ENCODE peak calls at places on chromosomes 3 and 15, in nine cellular contexts. Y is GM03348, Z is tibial nerve, W is neural crest cell, G is uterus, J is hepatocyte, E is brain microvascular endothelial cell, H is NCI-H1417, P is SW480. N is an unnamed sample.

GRCh38 chr3:12288466-12289129 is at the start of gene PPARG:
- DNase-seq in Y (peak), Z (peak), W (peak), G (peak), J (peak), E (no peak), H (no peak), P (peak), N (no peak)

GRCh38 chr15:29129903-29130302 is 139.7 kb downstream of the NSMCE3 start:
- DNase-seq in Y (no peak), Z (no peak), W (no peak), G (no peak), J (no peak), E (no peak), H (no peak), P (no peak), N (no peak)

GRCh38 chr15:98525625-98526024 is 122.7 kb upstream of the IGF1R start:
- DNase-seq in Y (peak), Z (no peak), W (no peak), G (no peak), J (peak), E (no peak), H (no peak), P (no peak), N (no peak)

GRCh38 chr15:25705430-25706115 is 157.6 kb downstream of the ATP10A start:
- DNase-seq in Y (no peak), Z (no peak), W (no peak), G (no peak), J (no peak), E (no peak), H (no peak), P (no peak), N (no peak)

GRCh38 chr15:41934843-41935242 is 37.5 kb downstream of the EHD4 start:
- DNase-seq in Y (no peak), Z (no peak), W (no peak), G (no peak), J (no peak), E (no peak), H (no peak), P (peak), N (peak)

GRCh38 chr15:60580650-60581415 is 101.9 kb upstream of the ICE2 start:
- DNase-seq in Y (no peak), Z (no peak), W (no peak), G (no peak), J (no peak), E (no peak), H (no peak), P (peak), N (no peak)

GRCh38 chr15:75225951-75226732 is 24.5 kb downstream of the C15orf39 start:
- DNase-seq in Y (no peak), Z (no peak), W (no peak), G (no peak), J (no peak), E (no peak), H (no peak), P (no peak), N (no peak)

GRCh38 chr3:106512846-106513245 is 644.0 kb upstream of the CBLB start:
- DNase-seq in Y (no peak), Z (no peak), W (no peak), G (no peak), J (no peak), E (no peak), H (no peak), P (no peak), N (no peak)

GRCh38 chr15:70056091-70056680 is 41.5 kb downstream of the TLE3 start:
- DNase-seq in Y (no peak), Z (no peak), W (no peak), G (peak), J (no peak), E (no peak), H (no peak), P (no peak), N (no peak)

GRCh38 chr15:90138071-90138833 is 36.0 kb upstream of the IDH2 start:
- DNase-seq in Y (no peak), Z (no peak), W (no peak), G (no peak), J (no peak), E (no peak), H (no peak), P (no peak), N (no peak)

GRCh38 chr3:55183259-55183658 is 255.4 kb upstream of the LRTM1 start:
- DNase-seq in Y (no peak), Z (no peak), W (no peak), G (no peak), J (no peak), E (no peak), H (no peak), P (no peak), N (no peak)

GRCh38 chr15:56234804-56235203 is 8.9 kb downstream of the RFX7 start:
- DNase-seq in Y (no peak), Z (no peak), W (no peak), G (no peak), J (no peak), E (peak), H (no peak), P (no peak), N (no peak)

GRCh38 chr15:40782609-40783227 is 12.9 kb downstream of the C15orf62 start:
- DNase-seq in Y (no peak), Z (no peak), W (peak), G (no peak), J (peak), E (no peak), H (peak), P (peak), N (peak)

GRCh38 chr15:85831415-85832113 is 36.8 kb upstream of the KLHL25 start:
- DNase-seq in Y (peak), Z (peak), W (peak), G (peak), J (peak), E (peak), H (peak), P (peak), N (no peak)

GRCh38 chr15:57306305-57306943 is 69.9 kb upstream of the CGNL1 start:
- DNase-seq in Y (peak), Z (peak), W (peak), G (peak), J (peak), E (peak), H (peak), P (peak), N (peak)

GRCh38 chr15:65409284-65409631 is 13.5 kb downstream of the IGDCC4 start:
- DNase-seq in Y (peak), Z (no peak), W (no peak), G (no peak), J (no peak), E (peak), H (no peak), P (peak), N (peak)

GRCh38 chr3:167728176-167728575 is 6.5 kb downstream of the PDCD10 start:
- DNase-seq in Y (peak), Z (no peak), W (no peak), G (no peak), J (peak), E (peak), H (no peak), P (no peak), N (peak)

GRCh38 chr3:40200754-40201316 is 108.7 kb upstream of the EIF1B start:
- DNase-seq in Y (no peak), Z (no peak), W (no peak), G (no peak), J (no peak), E (no peak), H (no peak), P (no peak), N (peak)

GRCh38 chr15:93071469-93071891 is 17.5 kb downstream of the RGMA start:
- DNase-seq in Y (no peak), Z (no peak), W (no peak), G (no peak), J (no peak), E (no peak), H (no peak), P (no peak), N (no peak)

GRCh38 chr3:149813367-149814281 is 609 bp downstream of the RNF13 start:
- DNase-seq in Y (peak), Z (peak), W (no peak), G (no peak), J (peak), E (peak), H (no peak), P (peak), N (peak)

GRCh38 chr3:193831495-193832455 is 238.8 kb downstream of the OPA1 start:
- DNase-seq in Y (no peak), Z (no peak), W (no peak), G (no peak), J (no peak), E (no peak), H (no peak), P (no peak), N (peak)

GRCh38 chr3:114928989-114929620 is 218.0 kb downstream of the ZBTB20 start:
- DNase-seq in Y (no peak), Z (no peak), W (no peak), G (no peak), J (no peak), E (no peak), H (no peak), P (no peak), N (peak)

GRCh38 chr15:71141572-71141971 is 26.3 kb downstream of the THSD4 start:
- DNase-seq in Y (no peak), Z (no peak), W (no peak), G (no peak), J (no peak), E (no peak), H (no peak), P (no peak), N (no peak)

GRCh38 chr3:130658666-130659065 is 88.0 kb downstream of the PIK3R4 start:
- DNase-seq in Y (peak), Z (no peak), W (no peak), G (peak), J (peak), E (no peak), H (no peak), P (no peak), N (peak)

GRCh38 chr3:197573048-197573767 is 17.4 kb upstream of the BDH1 start:
- DNase-seq in Y (no peak), Z (no peak), W (no peak), G (no peak), J (no peak), E (no peak), H (no peak), P (no peak), N (no peak)

GRCh38 chr15:31265871-31266711 is 60.5 kb upstream of the KLF13 start:
- DNase-seq in Y (no peak), Z (peak), W (no peak), G (no peak), J (no peak), E (no peak), H (no peak), P (no peak), N (no peak)

GRCh38 chr3:120145498-120146285 is 51.4 kb upstream of the GSK3B start:
- DNase-seq in Y (peak), Z (no peak), W (no peak), G (no peak), J (peak), E (no peak), H (no peak), P (peak), N (peak)

GRCh38 chr15:66216806-66217205 is 36.7 kb downstream of the MEGF11 start:
- DNase-seq in Y (no peak), Z (no peak), W (no peak), G (no peak), J (no peak), E (no peak), H (no peak), P (no peak), N (no peak)

GRCh38 chr3:43503067-43503728 is 118.6 kb downstream of the ANO10 start:
- DNase-seq in Y (peak), Z (no peak), W (no peak), G (no peak), J (peak), E (no peak), H (peak), P (peak), N (peak)

GRCh38 chr3:151085889-151086483 is 522 bp downstream of the MED12L start:
- DNase-seq in Y (peak), Z (no peak), W (peak), G (peak), J (peak), E (no peak), H (peak), P (peak), N (peak)

GRCh38 chr3:5016218-5017161 is 37.3 kb downstream of the BHLHE40 start:
- DNase-seq in Y (peak), Z (no peak), W (no peak), G (no peak), J (peak), E (peak), H (no peak), P (peak), N (peak)

GRCh38 chr3:71504250-71505036 is 79.1 kb downstream of the FOXP1 start:
- DNase-seq in Y (peak), Z (no peak), W (no peak), G (no peak), J (no peak), E (peak), H (no peak), P (peak), N (peak)

N was measured in HT1080.